ENCODE peak calls at places on chromosomes 2 and 18, in seven cellular contexts. T is HCT116, D is SK-N-SH, S is HepG2, K is GM12878, F is H1, E is K562. W is an unnamed sample.

GRCh38 chr18:55400590-55401274 is 187.3 kb downstream of the TCF4 start:
- DNase-seq in K (no peak), D (no peak), F (no peak), S (no peak), E (no peak), T (no peak), W (no peak)

GRCh38 chr18:457120-457519 is 43.4 kb downstream of the COLEC12 start:
- DNase-seq in S (no peak), D (peak), E (no peak), K (no peak), F (no peak), T (no peak), W (no peak)

GRCh38 chr2:10712186-10712809 is 9.1 kb upstream of the ATP6V1C2 start:
- DNase-seq in S (no peak), F (no peak), E (no peak), D (no peak), T (no peak), K (no peak), W (no peak)

GRCh38 chr2:97761192-97761591 is 47.8 kb downstream of the ZAP70 start:
- DNase-seq in S (no peak), D (no peak), E (no peak), F (no peak), T (no peak), K (no peak), W (no peak)

GRCh38 chr2:54879598-54880355 is 156.3 kb downstream of the EML6 start:
- DNase-seq in D (no peak), F (no peak), K (no peak), T (no peak), S (no peak), E (no peak), W (no peak)

GRCh38 chr2:236637691-236638569 is 68.3 kb downstream of the ACKR3 start:
- DNase-seq in K (no peak), S (no peak), E (no peak), F (no peak), D (no peak), T (no peak), W (no peak)

GRCh38 chr2:100580474-100581264 is 17.9 kb downstream of the PDCL3 start:
- DNase-seq in S (no peak), K (peak), D (no peak), E (no peak), F (no peak), T (no peak), W (no peak)

GRCh38 chr2:20106746-20107145 is 55.3 kb upstream of the LAPTM4A start:
- DNase-seq in S (no peak), K (no peak), E (no peak), T (no peak), D (no peak), F (peak), W (no peak)

GRCh38 chr2:169077674-169078240 is 8.4 kb downstream of the DHRS9 start:
- DNase-seq in T (no peak), K (no peak), S (no peak), F (no peak), D (no peak), E (peak), W (no peak)

DNA sequence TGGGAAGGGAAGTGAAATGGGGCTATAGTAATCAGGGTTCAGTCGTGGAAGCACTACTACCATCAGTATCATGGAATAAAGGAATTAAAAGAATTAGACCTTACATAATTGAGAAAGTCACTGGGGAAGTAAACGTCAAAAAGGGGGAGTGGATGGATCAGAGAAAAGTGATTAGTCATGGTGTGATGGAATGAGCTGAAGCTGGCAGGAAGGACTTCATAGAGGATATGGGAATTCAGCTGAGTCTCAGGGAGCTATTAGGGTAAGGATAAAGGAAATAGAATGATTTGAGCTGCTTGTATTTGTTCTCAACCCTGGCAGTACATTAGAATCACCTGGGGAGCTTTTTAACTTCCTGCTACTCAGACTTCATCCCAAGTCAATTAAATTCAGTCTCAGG is 53.4 kb upstream of the SETBP1 start:
- DNase-seq in F (no peak), D (no peak), S (no peak), T (no peak), K (no peak), E (no peak), W (no peak)
- TF ChIP-seq JUND in F (no peak), D (no peak), S (no peak), T (no peak), K (no peak), E (no peak), W (no peak)

DNA sequence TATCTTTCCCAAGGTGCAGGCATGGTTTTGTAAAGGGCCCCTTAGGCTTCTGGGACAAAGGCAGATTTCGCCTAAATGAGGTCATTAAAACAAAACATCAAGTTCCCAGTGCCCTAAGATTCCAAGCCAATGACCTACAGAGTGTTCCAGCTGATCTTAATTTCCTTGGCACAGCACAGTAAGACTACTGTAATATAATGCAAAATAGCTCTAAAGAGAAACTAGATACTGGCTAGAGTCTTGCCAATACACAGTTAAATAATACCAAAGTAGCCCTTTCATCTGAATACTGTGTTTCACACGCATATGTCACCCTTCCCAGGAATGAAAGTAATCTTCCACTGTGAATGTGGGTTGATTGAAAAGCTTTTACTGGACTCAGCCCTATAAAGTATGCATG is 14.7 kb downstream of the GRB14 start:
- DNase-seq in T (no peak), S (no peak), F (no peak), D (no peak), E (no peak), K (no peak), W (no peak)
- TF ChIP-seq JUND in T (no peak), S (no peak), F (no peak), D (no peak), E (no peak), K (no peak), W (no peak)

GRCh38 chr2:192150166-192150565 is 44.6 kb downstream of the TMEFF2 start:
- DNase-seq in K (no peak), F (no peak), D (no peak), S (no peak), T (no peak), E (no peak), W (no peak)

GRCh38 chr2:192148241-192148619 is 46.5 kb downstream of the TMEFF2 start:
- DNase-seq in D (no peak), K (no peak), T (no peak), E (no peak), F (no peak), S (no peak), W (no peak)

GRCh38 chr2:192153561-192153960 is 41.2 kb downstream of the TMEFF2 start:
- DNase-seq in E (no peak), F (no peak), S (no peak), T (no peak), K (no peak), D (no peak), W (no peak)

GRCh38 chr2:192148620-192149321 is 46.0 kb downstream of the TMEFF2 start:
- DNase-seq in S (no peak), E (no peak), D (no peak), K (no peak), F (no peak), T (no peak), W (no peak)

GRCh38 chr2:192151848-192152247 is 42.9 kb downstream of the TMEFF2 start:
- DNase-seq in D (no peak), K (no peak), F (no peak), S (no peak), E (no peak), T (no peak), W (no peak)
- TF ChIP-seq JUND in D (no peak), K (no peak), F (no peak), S (no peak), E (no peak), T (no peak), W (no peak)

DNA sequence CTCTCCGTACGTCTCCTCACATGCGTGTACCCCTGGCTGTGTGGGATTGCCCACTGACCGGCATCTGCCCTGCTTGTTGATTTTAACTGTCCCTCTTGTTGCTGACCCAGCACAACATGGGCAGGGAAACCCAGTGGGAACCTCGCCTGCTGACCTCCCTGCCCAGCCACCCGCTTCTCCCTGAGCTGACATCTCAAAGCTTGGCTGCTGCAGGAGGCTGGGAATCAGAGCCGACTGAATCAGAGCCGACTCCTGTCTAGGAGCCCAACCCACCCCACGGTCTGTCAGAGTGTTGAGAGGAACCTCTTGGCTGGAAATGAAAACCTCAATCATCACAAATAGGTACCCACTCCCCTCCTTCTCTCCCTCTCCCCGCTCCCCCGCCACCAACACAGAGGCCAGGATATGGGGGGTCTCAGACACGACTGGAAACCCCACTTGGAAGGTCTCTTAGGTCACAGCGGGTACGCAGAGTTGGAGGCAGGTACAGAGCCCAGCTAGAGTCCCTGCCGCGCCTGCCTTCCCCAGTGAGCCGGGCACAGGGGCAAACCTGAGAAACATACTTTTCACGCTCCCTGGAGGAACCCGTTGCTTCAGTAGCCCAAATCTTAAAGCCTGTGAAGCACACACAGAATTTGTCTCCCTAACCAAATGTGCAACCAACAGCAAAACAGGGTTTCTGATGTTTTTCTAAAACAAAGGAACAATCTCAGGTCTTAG is 784 bp downstream of the EDAR start:
- DNase-seq in F (no peak), S (no peak), K (no peak), E (no peak), D (no peak), T (no peak), W (no peak)
- TF ChIP-seq JUND in F (no peak), S (no peak), K (no peak), E (no peak), D (no peak), T (no peak), W (no peak)

GRCh38 chr18:58579561-58580047 is 49.3 kb downstream of the ALPK2 start:
- DNase-seq in S (peak), T (no peak), D (no peak), F (no peak), K (no peak), E (no peak), W (no peak)
- TF ChIP-seq JUND in S (peak), T (no peak), D (peak), F (no peak), K (no peak), E (no peak), W (no peak)

DNA sequence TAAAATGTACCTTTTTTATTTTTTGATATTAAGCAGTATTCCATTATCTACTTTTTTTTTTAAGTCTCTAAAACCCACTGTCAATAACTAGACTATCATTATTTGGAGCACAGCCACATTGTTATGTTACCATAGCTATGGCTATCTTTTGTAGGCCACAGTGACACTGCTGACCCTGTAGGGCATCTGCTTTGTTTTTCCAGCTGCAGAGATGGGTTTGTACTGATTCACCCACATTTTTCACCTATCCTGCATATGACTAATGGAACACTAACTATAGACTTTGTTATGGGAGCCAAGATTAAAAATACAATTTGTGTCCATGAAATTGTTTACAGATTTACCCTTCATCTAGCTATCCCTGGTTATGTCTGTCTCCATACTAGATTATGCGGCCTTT is 21.6 kb upstream of the OTX1 start:
- DNase-seq in E (no peak), T (no peak), D (no peak), F (no peak), S (no peak), K (no peak), W (no peak)
- TF ChIP-seq JUND in E (no peak), T (no peak), D (peak), F (no peak), S (no peak), K (no peak), W (no peak)

GRCh38 chr2:120204417-120204816 is 18.8 kb downstream of the TMEM185B start:
- DNase-seq in K (no peak), T (no peak), D (no peak), S (no peak), F (no peak), E (no peak), W (no peak)

GRCh38 chr2:120204022-120204405 is 19.2 kb downstream of the TMEM185B start:
- DNase-seq in E (peak), S (peak), K (no peak), F (no peak), T (no peak), D (no peak), W (no peak)

GRCh38 chr2:120204945-120205670 is 18.1 kb downstream of the TMEM185B start:
- DNase-seq in S (no peak), K (no peak), T (no peak), D (no peak), F (no peak), E (no peak), W (no peak)

GRCh38 chr2:120203341-120204021 is 19.7 kb downstream of the TMEM185B start:
- DNase-seq in T (no peak), K (no peak), S (no peak), E (no peak), F (no peak), D (no peak), W (no peak)

GRCh38 chr2:120205901-120206581 is 17.2 kb downstream of the TMEM185B start:
- DNase-seq in T (no peak), K (no peak), D (peak), F (no peak), E (peak), S (no peak), W (no peak)
- TF ChIP-seq JUND in T (no peak), K (no peak), D (no peak), F (no peak), E (no peak), S (no peak), W (no peak)

GRCh38 chr18:23137093-23137640 is 1.9 kb downstream of the CABLES1 start:
- DNase-seq in S (no peak), E (no peak), F (no peak), T (no peak), K (no peak), D (no peak), W (no peak)

GRCh38 chr18:23135679-23136325 is 517 bp downstream of the CABLES1 start:
- DNase-seq in E (no peak), F (no peak), K (no peak), T (no peak), D (peak), S (no peak), W (peak)

GRCh38 chr18:23136326-23137092 is 1.2 kb downstream of the CABLES1 start:
- DNase-seq in S (no peak), T (no peak), D (peak), K (no peak), E (no peak), F (no peak), W (no peak)

GRCh38 chr18:23138470-23138869 is 3.2 kb downstream of the CABLES1 start:
- DNase-seq in D (peak), S (no peak), F (no peak), K (no peak), E (no peak), T (no peak), W (no peak)

GRCh38 chr18:23137788-23138216 is 2.5 kb downstream of the CABLES1 start:
- DNase-seq in E (no peak), F (no peak), T (no peak), D (no peak), K (no peak), S (no peak), W (no peak)
- TF ChIP-seq JUND in E (no peak), F (no peak), T (no peak), D (no peak), K (no peak), S (no peak), W (no peak)